ENCODE peak calls at places on chromosomes 2 and 18, in eight cellular contexts. J is HS-5; I is fibroblast of the conjunctiva; Q is CD8-positive, alpha-beta T cell; T is SK-N-DZ; U is fibroblast of pulmonary artery; K is heart right ventricle; L is NT2/D1. G is an unnamed sample.

GRCh38 chr2:223451-223850 is 40.4 kb downstream of the SH3YL1 start:
- DNase-seq in J (no peak), I (no peak), Q (no peak), T (no peak), U (no peak), K (no peak), L (no peak), G (no peak)

GRCh38 chr2:72973566-72974435 is 56.5 kb downstream of the EMX1 start:
- DNase-seq in J (peak), I (peak), Q (no peak), T (peak), U (peak), K (no peak), L (peak), G (no peak)

GRCh38 chr2:88500691-88501090 is 48.2 kb upstream of the FOXI3 start:
- DNase-seq in J (no peak), I (no peak), Q (no peak), T (no peak), U (no peak), K (no peak), L (no peak), G (no peak)

GRCh38 chr18:58803978-58804377 is 60.7 kb upstream of the ZNF532 start:
- DNase-seq in J (no peak), I (no peak), Q (no peak), T (no peak), U (no peak), K (no peak), L (no peak), G (no peak)

GRCh38 chr2:11118761-11119160 is 36.5 kb upstream of the SLC66A3 start:
- DNase-seq in J (no peak), I (no peak), Q (no peak), T (no peak), U (no peak), K (no peak), L (no peak), G (no peak)

GRCh38 chr2:68423966-68424650 is 43.0 kb downstream of the FBXO48 start:
- DNase-seq in J (no peak), I (no peak), Q (no peak), T (no peak), U (no peak), K (no peak), L (no peak), G (no peak)

GRCh38 chr2:58638256-58638795 is 397.2 kb upstream of the FANCL start:
- DNase-seq in J (no peak), I (no peak), Q (no peak), T (no peak), U (no peak), K (no peak), L (no peak), G (no peak)

GRCh38 chr2:225512873-225513580 is 113.5 kb downstream of the NYAP2 start:
- DNase-seq in J (peak), I (no peak), Q (no peak), T (no peak), U (peak), K (no peak), L (no peak), G (no peak)

GRCh38 chr18:56756971-56757370 is 105.8 kb downstream of the WDR7 start:
- DNase-seq in J (no peak), I (no peak), Q (no peak), T (no peak), U (no peak), K (no peak), L (no peak), G (no peak)

GRCh38 chr2:54903736-54904554 is 146.3 kb downstream of the RTN4 start:
- DNase-seq in J (peak), I (peak), Q (no peak), T (no peak), U (peak), K (no peak), L (no peak), G (peak)

GRCh38 chr18:8770655-8771054 is 65.3 kb downstream of the MTCL1 start:
- DNase-seq in J (no peak), I (no peak), Q (no peak), T (no peak), U (no peak), K (no peak), L (no peak), G (no peak)

GRCh38 chr2:105541189-105542050 is 142.6 kb upstream of the FHL2 start:
- DNase-seq in J (no peak), I (no peak), Q (no peak), T (no peak), U (no peak), K (no peak), L (no peak), G (no peak)

GRCh38 chr2:85553184-85553583 is 8.1 kb downstream of the GGCX start:
- DNase-seq in J (no peak), I (no peak), Q (no peak), T (no peak), U (no peak), K (no peak), L (no peak), G (no peak)

GRCh38 chr18:51110073-51110797 is 80.2 kb downstream of the SMAD4 start:
- DNase-seq in J (no peak), I (no peak), Q (peak), T (peak), U (peak), K (peak), L (peak), G (peak)

GRCh38 chr2:116754371-116755101 is 1060.0 kb upstream of the DDX18 start:
- DNase-seq in J (no peak), I (no peak), Q (no peak), T (peak), U (no peak), K (no peak), L (peak), G (no peak)

GRCh38 chr2:120910956-120911951 is 175.6 kb downstream of the GLI2 start:
- DNase-seq in J (no peak), I (no peak), Q (no peak), T (no peak), U (peak), K (no peak), L (no peak), G (no peak)

GRCh38 chr2:62201307-62201706 is 5.4 kb downstream of the B3GNT2 start:
- DNase-seq in J (no peak), I (no peak), Q (no peak), T (peak), U (peak), K (no peak), L (no peak), G (no peak)

GRCh38 chr2:217847106-217847505 is 155.7 kb downstream of the TNS1 start:
- DNase-seq in J (no peak), I (no peak), Q (no peak), T (no peak), U (no peak), K (no peak), L (no peak), G (no peak)

GRCh38 chr2:241160318-241160717 is 10.1 kb downstream of the PPP1R7 start:
- DNase-seq in J (no peak), I (no peak), Q (no peak), T (no peak), U (no peak), K (no peak), L (no peak), G (no peak)

GRCh38 chr2:241187101-241187690 is 1.3 kb upstream of the ANO7 start:
- DNase-seq in J (no peak), I (no peak), Q (no peak), T (no peak), U (no peak), K (no peak), L (no peak), G (no peak)

GRCh38 chr2:127651987-127652550 is 6.1 kb downstream of the GPR17 start:
- DNase-seq in J (no peak), I (no peak), Q (no peak), T (peak), U (peak), K (peak), L (no peak), G (no peak)